ENCODE peak calls at places on chromosome 12, in nine cellular contexts. Y is T-helper 2 cell; H is caudate nucleus; P is WERI-Rb-1; F is naive thymus-derived CD8-positive, alpha-beta T cell; N is activated gamma-delta T cell treated with Interleukin-2 at 50 U/mL for 16 hours; T is fibroblast of the aortic adventitia; R is EL; V is cardiac fibroblast. K is an unnamed sample.

GRCh38 chr12:22406622-22407021 is 72.1 kb upstream of the ST8SIA1 start:
- DNase-seq in V (no peak), F (no peak), T (no peak), H (no peak), P (no peak), N (no peak), R (no peak), Y (no peak), K (no peak)

GRCh38 chr12:108884116-108885012 is 4.5 kb downstream of the DAO start:
- DNase-seq in P (peak), N (peak), H (no peak), T (peak), F (peak), R (peak), V (peak), Y (peak), K (peak)

GRCh38 chr12:103779410-103780092 is 61.5 kb downstream of the NT5DC3 start:
- DNase-seq in H (no peak), T (no peak), N (no peak), F (no peak), P (no peak), R (peak), V (peak), Y (no peak), K (no peak)

GRCh38 chr12:57237952-57238853 is 8.7 kb downstream of the SHMT2 start:
- DNase-seq in Y (no peak), T (no peak), H (no peak), N (no peak), F (peak), V (no peak), P (no peak), R (peak), K (peak)

GRCh38 chr12:50252977-50253376 is 30.3 kb downstream of the LIMA1 start:
- DNase-seq in F (no peak), P (no peak), T (no peak), N (no peak), R (no peak), V (no peak), Y (no peak), H (no peak), K (no peak)

GRCh38 chr12:52045794-52046199 is 5.4 kb upstream of the NR4A1 start:
- DNase-seq in H (no peak), P (no peak), N (no peak), T (no peak), R (no peak), F (no peak), Y (no peak), V (peak), K (no peak)

GRCh38 chr12:47361389-47362031 is 281.8 kb upstream of the AMIGO2 start:
- DNase-seq in T (no peak), N (peak), R (peak), P (no peak), H (no peak), F (peak), V (no peak), Y (peak), K (no peak)

GRCh38 chr12:129868566-129868965 is 35.3 kb downstream of the TMEM132D start:
- DNase-seq in H (no peak), P (no peak), R (no peak), V (no peak), T (no peak), F (no peak), Y (no peak), N (no peak), K (no peak)

GRCh38 chr12:56636118-56636674 is 6.1 kb upstream of the BAZ2A start:
- DNase-seq in F (peak), P (peak), Y (peak), T (peak), R (peak), N (peak), V (peak), H (peak), K (peak)

GRCh38 chr12:92007787-92008186 is 137.9 kb downstream of the BTG1 start:
- DNase-seq in N (no peak), H (no peak), T (no peak), R (no peak), F (no peak), Y (no peak), V (no peak), P (peak), K (no peak)

GRCh38 chr12:27779837-27780611 is at the start of the genes KLHL42 and MANSC4:
- DNase-seq in P (peak), T (peak), H (peak), V (peak), F (peak), R (peak), N (peak), Y (peak), K (peak)

GRCh38 chr12:132842449-132843045 is 13.9 kb upstream of the GOLGA3 start:
- DNase-seq in V (no peak), P (peak), T (no peak), H (no peak), Y (no peak), R (no peak), F (no peak), N (no peak), K (no peak)

GRCh38 chr12:118418385-118419057 is 42.2 kb downstream of the SUDS3 start:
- DNase-seq in V (peak), H (no peak), N (no peak), T (peak), R (no peak), Y (no peak), P (no peak), F (no peak), K (no peak)

GRCh38 chr12:18521461-18521860 is 216.4 kb downstream of the PLCZ1 start:
- DNase-seq in Y (no peak), N (no peak), F (no peak), H (no peak), V (no peak), T (no peak), P (peak), R (no peak), K (no peak)

GRCh38 chr12:98861232-98861631 is 216.1 kb downstream of the APAF1 start:
- DNase-seq in R (no peak), P (no peak), H (no peak), T (no peak), F (no peak), V (no peak), N (no peak), Y (no peak), K (no peak)

GRCh38 chr12:121334513-121335343 is 17.5 kb downstream of the ANAPC5 start:
- DNase-seq in Y (peak), N (no peak), V (peak), R (peak), F (peak), H (no peak), P (no peak), T (peak), K (no peak)

GRCh38 chr12:57462307-57463253 is 3.0 kb downstream of the GLI1 start:
- DNase-seq in V (peak), Y (peak), N (peak), F (peak), H (peak), R (peak), T (peak), P (peak), K (peak)

GRCh38 chr12:20599757-20600156 is 95.4 kb upstream of the SLCO1C1 start:
- DNase-seq in R (peak), Y (no peak), P (no peak), T (no peak), N (no peak), H (no peak), V (no peak), F (no peak), K (no peak)

GRCh38 chr12:9319842-9320173 is 111.6 kb upstream of the PZP start:
- DNase-seq in P (no peak), F (no peak), Y (no peak), H (no peak), V (no peak), R (no peak), T (no peak), N (no peak), K (no peak)

GRCh38 chr12:53006810-53007742 is 820 bp downstream of the EIF4B start:
- DNase-seq in T (peak), V (peak), Y (peak), H (peak), P (peak), R (peak), N (peak), F (peak), K (peak)

GRCh38 chr12:452667-453210 is 7.0 kb upstream of the B4GALNT3 start:
- DNase-seq in H (no peak), P (peak), T (no peak), Y (peak), N (peak), F (no peak), R (no peak), V (no peak), K (peak)

GRCh38 chr12:50353869-50354593 is 42.4 kb downstream of the FAM186A start:
- DNase-seq in N (no peak), P (no peak), F (no peak), R (no peak), T (peak), V (peak), H (no peak), Y (no peak), K (no peak)

GRCh38 chr12:114784526-114784925 is 100.6 kb upstream of the TBX3 start:
- DNase-seq in T (no peak), N (no peak), F (no peak), Y (no peak), V (no peak), P (no peak), R (no peak), H (no peak), K (no peak)

GRCh38 chr12:55681142-55682077 is 26.3 kb downstream of the ITGA7 start:
- DNase-seq in F (no peak), H (peak), P (peak), R (peak), N (no peak), Y (no peak), V (peak), T (peak), K (no peak)

GRCh38 chr12:42119085-42119633 is 25.5 kb downstream of the GXYLT1 start:
- DNase-seq in P (no peak), F (no peak), T (peak), H (no peak), R (peak), Y (no peak), N (no peak), V (peak), K (no peak)

GRCh38 chr12:125114365-125115141 is 49.3 kb downstream of the AACS start:
- DNase-seq in H (no peak), P (no peak), F (no peak), Y (no peak), V (no peak), N (no peak), R (no peak), T (no peak), K (no peak)

GRCh38 chr12:639566-639965 is 23.7 kb downstream of the NINJ2 start:
- DNase-seq in Y (no peak), R (no peak), F (no peak), P (no peak), N (no peak), H (no peak), V (no peak), T (no peak), K (no peak)

GRCh38 chr12:3228587-3228986 is 151.4 kb downstream of the TSPAN9 start:
- DNase-seq in T (no peak), V (no peak), H (no peak), N (no peak), Y (no peak), F (no peak), R (no peak), P (no peak), K (no peak)

GRCh38 chr12:71371132-71371531 is 68.5 kb upstream of the LGR5 start:
- DNase-seq in H (no peak), Y (no peak), N (no peak), P (no peak), V (peak), F (no peak), R (no peak), T (peak), K (no peak)

GRCh38 chr12:94427520-94428381 is 31.9 kb downstream of the CEP83 start:
- DNase-seq in N (no peak), Y (no peak), F (no peak), V (peak), T (peak), H (no peak), P (no peak), R (peak), K (no peak)

GRCh38 chr12:48973531-48973930 is 2.0 kb upstream of the WNT10B start:
- DNase-seq in N (no peak), Y (no peak), H (no peak), T (peak), R (peak), V (peak), P (no peak), F (no peak), K (no peak)

GRCh38 chr12:80356092-80356491 is 87.9 kb upstream of the PTPRQ start:
- DNase-seq in R (no peak), T (peak), H (no peak), V (peak), P (no peak), F (no peak), Y (no peak), N (no peak), K (no peak)

GRCh38 chr12:56267443-56268071 is 815 bp downstream of the COQ10A start:
- DNase-seq in F (no peak), Y (no peak), H (no peak), T (peak), R (no peak), P (peak), N (no peak), V (no peak), K (no peak)

GRCh38 chr12:121773011-121773777 is 20.3 kb downstream of the RHOF start:
- DNase-seq in V (peak), H (peak), Y (peak), N (peak), T (peak), R (peak), F (peak), P (peak), K (peak)

GRCh38 chr12:1830981-1831930 is 10.9 kb downstream of the LRTM2 start:
- DNase-seq in V (peak), F (peak), N (no peak), Y (no peak), T (peak), P (no peak), H (peak), R (peak), K (no peak)

GRCh38 chr12:1934831-1935230 is 16.4 kb upstream of the CACNA2D4 start:
- DNase-seq in R (no peak), N (no peak), T (no peak), F (no peak), P (no peak), H (no peak), V (no peak), Y (no peak), K (no peak)

GRCh38 chr12:50749459-50749882 is 14.4 kb upstream of the ATF1 start:
- DNase-seq in R (no peak), T (peak), F (no peak), Y (no peak), H (no peak), P (no peak), N (no peak), V (no peak), K (no peak)

GRCh38 chr12:67472551-67472950 is 176.0 kb upstream of the DYRK2 start:
- DNase-seq in R (no peak), N (no peak), Y (no peak), H (no peak), F (no peak), V (no peak), T (peak), P (peak), K (no peak)

GRCh38 chr12:93020225-93020997 is 91.3 kb upstream of the EEA1 start:
- DNase-seq in R (no peak), H (no peak), Y (no peak), T (no peak), N (no peak), P (no peak), V (no peak), F (no peak), K (no peak)